ENCODE peak calls at places on chromosomes 1 and 21, in four cellular contexts. M is lower lobe of right lung, X is ovary, D is HCT116. O is an unnamed sample.

GRCh38 chr1:210239295-210240155 is 6.9 kb downstream of the SERTAD4 start:
- DNase-seq in X (no peak), M (no peak), D (peak; percentile 28), O (no peak)

GRCh38 chr1:183244466-183244865 is 58.4 kb downstream of the LAMC2 start:
- DNase-seq in D (no peak), X (peak; percentile 39), M (peak; percentile 64), O (no peak)

GRCh38 chr1:41738010-41738409 is 180.7 kb downstream of the HIVEP3 start:
- DNase-seq in D (no peak), M (no peak), X (no peak), O (no peak)

GRCh38 chr1:63643926-63644325 is 50.7 kb downstream of the PGM1 start:
- DNase-seq in M (no peak), X (no peak), D (no peak), O (peak; percentile 66)

GRCh38 chr1:46490603-46491499 is 1.2 kb downstream of the DMBX1 start:
- DNase-seq in X (no peak), D (no peak), M (no peak), O (no peak)

GRCh38 chr1:108199231-108199657 is 899 bp downstream of the SLC25A24 start:
- DNase-seq in D (peak; percentile 16), M (no peak), X (no peak), O (no peak)

GRCh38 chr1:72230746-72231145 is 51.6 kb downstream of the NEGR1 start:
- DNase-seq in X (no peak), M (no peak), D (no peak), O (no peak)

GRCh38 chr1:246532519-246532918 is 25.4 kb upstream of the SMYD3 start:
- DNase-seq in D (no peak), X (no peak), M (no peak), O (no peak)

GRCh38 chr1:212514782-212515181 is 82.1 kb downstream of the NENF start:
- DNase-seq in M (no peak), X (peak; percentile 25), D (no peak), O (no peak)

GRCh38 chr1:48610628-48611542 is 138.9 kb upstream of the SPATA6 start:
- DNase-seq in D (no peak), X (peak; percentile 14), M (peak; percentile 58), O (peak; percentile 15)

GRCh38 chr1:43565600-43566360 is 35.1 kb downstream of the PTPRF start:
- DNase-seq in D (no peak), M (peak; percentile 67), X (peak; percentile 79), O (no peak)

GRCh38 chr1:151716771-151717631 is at the start of gene CELF3:
- DNase-seq in M (no peak), X (no peak), D (no peak), O (peak; percentile 22)

GRCh38 chr1:201511925-201512539 is 5.1 kb upstream of the CSRP1 start:
- DNase-seq in M (peak; percentile 83), D (no peak), X (peak; percentile 38), O (no peak)

GRCh38 chr1:96722161-96722908 is 751 bp downstream of the PTBP2 start:
- DNase-seq in M (peak; percentile 68), D (no peak), X (peak; percentile 76), O (peak; percentile 77)

GRCh38 chr1:167905182-167905581 is 8.8 kb downstream of the ADCY10 start:
- DNase-seq in D (no peak), M (no peak), X (no peak), O (no peak)

GRCh38 chr21:15823486-15824150 is 93.8 kb downstream of the USP25 start:
- DNase-seq in D (no peak), M (no peak), X (no peak), O (no peak)

GRCh38 chr1:186871784-186872183 is 43.0 kb downstream of the PLA2G4A start:
- DNase-seq in X (no peak), D (no peak), M (no peak), O (no peak)

GRCh38 chr1:111270781-111271463 is 19.7 kb upstream of the CHIA start:
- DNase-seq in M (no peak), D (no peak), X (no peak), O (no peak)

GRCh38 chr21:28867401-28867800 is 125.3 kb downstream of the LTN1 start:
- DNase-seq in D (no peak), M (no peak), X (no peak), O (no peak)

GRCh38 chr1:159647616-159648015 is 60.0 kb downstream of the APCS start:
- DNase-seq in D (no peak), X (no peak), M (no peak), O (no peak)

GRCh38 chr1:111570781-111571181 is 48.8 kb upstream of the RAP1A start:
- DNase-seq in D (peak; percentile 19), M (no peak), X (no peak), O (no peak)

GRCh38 chr21:35314896-35315582 is 265.9 kb upstream of the RUNX1 start:
- DNase-seq in M (no peak), X (no peak), D (no peak), O (no peak)

GRCh38 chr1:246210751-246211150 is 296.3 kb downstream of the SMYD3 start:
- DNase-seq in D (no peak), M (no peak), X (no peak), O (no peak)

GRCh38 chr1:189607477-189608096 is 870.1 kb downstream of the BRINP3 start:
- DNase-seq in D (no peak), X (no peak), M (no peak), O (no peak)

GRCh38 chr1:77416692-77417450 is 135.1 kb downstream of the AK5 start:
- DNase-seq in M (no peak), D (peak; percentile 48), X (no peak), O (no peak)

GRCh38 chr21:20783611-20784010 is 214.6 kb upstream of the NCAM2 start:
- DNase-seq in X (no peak), D (no peak), M (no peak), O (no peak)

GRCh38 chr1:199283814-199284213 is 645.0 kb downstream of the PTPRC start:
- DNase-seq in X (no peak), M (no peak), D (no peak), O (no peak)

GRCh38 chr1:157878059-157878458 is 36.5 kb upstream of the CD5L start:
- DNase-seq in D (peak; percentile 46), X (no peak), M (no peak), O (no peak)

GRCh38 chr1:101236546-101237228 is at the start of gene S1PR1:
- DNase-seq in X (peak; percentile 58), M (peak; percentile 85), D (no peak), O (peak; percentile 43)

GRCh38 chr1:40305451-40305850 is 11.6 kb downstream of the COL9A2 start:
- DNase-seq in M (no peak), D (no peak), X (no peak), O (no peak)

GRCh38 chr1:233868461-233868860 is 36.0 kb upstream of the SLC35F3 start:
- DNase-seq in X (no peak), D (no peak), M (no peak), O (no peak)

GRCh38 chr1:202374077-202374476 is 25.6 kb downstream of the PPP1R12B start:
- DNase-seq in X (no peak), M (no peak), D (no peak), O (no peak)

GRCh38 chr1:22710688-22711024 is at the start of gene EPHB2:
- DNase-seq in D (no peak), X (no peak), M (no peak), O (peak; percentile 85)

GRCh38 chr21:44303490-44303981 is 3.7 kb downstream of the PFKL start:
- DNase-seq in X (no peak), M (no peak), D (no peak), O (no peak)

GRCh38 chr21:44305691-44306090 is 5.8 kb downstream of the PFKL start:
- DNase-seq in M (no peak), X (no peak), D (no peak), O (no peak)

GRCh38 chr21:44304846-44305245 is 5.0 kb downstream of the PFKL start:
- DNase-seq in M (no peak), X (no peak), D (no peak), O (no peak)

GRCh38 chr21:44301961-44302406 is 2.1 kb downstream of the PFKL start:
- DNase-seq in M (no peak), D (no peak), X (no peak), O (no peak)

DNA sequence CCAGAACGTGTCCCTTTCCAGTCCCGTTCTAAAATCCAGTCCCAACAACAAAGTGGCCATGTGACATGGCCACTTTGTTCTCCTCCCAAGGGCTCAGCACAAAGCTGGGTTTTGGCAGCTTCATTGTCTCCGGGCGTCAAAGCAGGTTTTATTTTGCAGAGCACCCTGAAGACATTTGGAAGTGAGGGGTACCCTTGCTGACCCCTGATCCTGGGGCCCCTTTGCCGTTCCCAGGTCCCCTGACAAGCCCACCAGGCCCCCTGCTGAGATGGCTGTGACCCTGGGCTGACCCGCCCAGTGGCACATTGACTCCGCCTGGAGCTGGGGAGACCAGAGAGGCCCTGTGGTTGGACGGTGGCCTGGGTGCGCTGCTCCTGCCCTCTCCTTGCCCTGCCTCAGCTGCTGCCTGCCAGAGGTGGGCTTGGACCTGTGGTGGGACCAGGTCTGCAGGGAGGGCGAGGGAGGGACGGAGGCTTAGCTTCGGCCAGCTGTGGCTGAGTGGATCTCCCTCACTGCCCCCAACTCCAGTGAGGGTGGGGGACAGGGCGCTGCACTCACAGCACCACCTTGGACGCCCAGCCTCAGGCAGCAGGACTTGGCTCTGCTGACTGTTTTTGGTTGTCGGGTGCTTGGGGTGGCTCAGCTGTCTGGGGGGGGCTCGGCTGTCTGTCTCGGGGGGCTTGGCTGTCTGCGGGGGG is 4.3 kb downstream of the PFKL start:
- DNase-seq in D (no peak), M (no peak), X (no peak), O (no peak)
- TF ChIP-seq CTCF in D (no peak), M (no peak), X (no peak), O (no peak)

DNA sequence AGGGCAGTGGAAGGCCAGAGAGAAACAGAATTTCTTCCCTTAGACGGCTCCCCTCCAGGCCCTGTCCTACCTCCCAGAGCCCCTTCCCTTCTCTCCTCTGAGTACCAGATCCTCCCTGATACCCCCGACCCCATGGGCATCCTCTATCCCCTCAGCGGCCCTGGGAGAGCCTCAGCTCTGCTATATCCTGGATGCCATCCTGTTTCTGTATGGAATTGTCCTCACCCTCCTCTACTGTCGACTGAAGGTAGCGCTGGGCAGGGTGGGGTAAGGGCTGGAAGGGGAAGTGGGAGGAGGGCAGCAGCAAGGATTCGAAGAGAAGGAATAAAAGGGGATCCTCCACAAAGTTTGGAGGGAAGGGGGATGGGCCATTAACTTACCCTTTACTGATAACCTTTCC is 2.7 kb downstream of the FCER1G start:
- DNase-seq in M (no peak), X (no peak), D (no peak), O (no peak)
- H3K4me1 ChIP-seq in M (no peaks in the 10 kb centered on the region), X (no peaks in the 10 kb centered on the region), D (no peaks in the 10 kb centered on the region), O (no peaks in the 10 kb centered on the region)

GRCh38 chr1:31977361-31978131 is 36.1 kb upstream of the KHDRBS1 start:
- DNase-seq in D (peak; percentile 67), X (no peak), M (no peak), O (no peak)
- TF ChIP-seq CTCF in D (peak; percentile 75), X (no peak), M (peak; percentile 17), O (no peak)

DNA sequence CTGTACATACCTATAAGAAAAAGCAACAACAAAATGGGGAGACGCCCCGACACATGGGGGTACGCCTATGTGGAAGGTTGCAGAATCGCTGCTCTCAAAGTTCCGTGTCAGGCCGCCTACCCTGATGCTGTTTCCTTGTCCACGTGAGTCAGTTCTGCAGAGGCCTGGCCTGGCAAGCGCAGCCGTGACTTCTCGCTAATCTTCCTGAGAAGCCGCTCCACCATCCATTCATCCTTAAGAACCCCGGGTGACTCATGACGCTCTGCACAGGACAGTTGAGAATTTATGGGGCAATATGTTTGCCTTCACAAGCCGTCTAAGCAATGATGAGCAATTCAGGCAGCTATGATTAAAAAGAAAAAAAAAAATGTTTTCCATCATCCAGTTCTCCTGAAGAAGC is 122.3 kb upstream of the TMPRSS2 start:
- DNase-seq in D (peak; percentile 86), X (no peak), M (no peak), O (no peak)
- H3K4me1 ChIP-seq in D (peaks cover 44% of the 10 kb centered on the region), X (no peaks in the 10 kb centered on the region), M (no peaks in the 10 kb centered on the region), O (no peaks in the 10 kb centered on the region)